ENCODE peak calls at places on chromosomes 11 and 22, in eight cellular contexts. W is PC-9, J is astrocyte, C is GM23338, L is K562, Z is mammary epithelial cell, T is PC-3, A is endothelial cell of umbilical vein. O is an unnamed sample.

GRCh38 chr22:45807156-45807915 is 135.7 kb downstream of the ATXN10 start:
- DNase-seq in C (no peak), T (peak; percentile 55), J (peak; percentile 29), W (no peak), Z (no peak), L (no peak), A (no peak), O (peak; percentile 43)

GRCh38 chr11:96306600-96306932 is 36.4 kb downstream of the MAML2 start:
- DNase-seq in A (no peak), Z (no peak), J (no peak), L (no peak), C (no peak), T (no peak), W (no peak), O (no peak)

GRCh38 chr11:17563961-17564686 is 17.1 kb downstream of the OTOG start:
- DNase-seq in J (no peak), A (no peak), T (no peak), C (no peak), Z (no peak), W (no peak), L (no peak), O (no peak)

GRCh38 chr22:16965083-16965482 is 42.9 kb downstream of the GAB4 start:
- DNase-seq in L (no peak), C (no peak), Z (no peak), T (no peak), A (no peak), W (no peak), J (no peak), O (no peak)

GRCh38 chr11:10878408-10879214 is 20.8 kb upstream of the ZBED5 start:
- DNase-seq in A (peak; percentile 69), C (peak; percentile 91), T (peak; percentile 79), Z (peak; percentile 52), L (peak; percentile 26), W (no peak), J (peak; percentile 37), O (peak; percentile 58)

GRCh38 chr22:29668681-29669080 is 51.1 kb upstream of the CABP7 start:
- DNase-seq in W (no peak), Z (no peak), J (no peak), C (no peak), L (no peak), T (no peak), A (no peak), O (no peak)

GRCh38 chr11:95231881-95232605 is 1.0 kb upstream of the SESN3 start:
- DNase-seq in Z (peak; percentile 57), A (peak; percentile 49), W (peak; percentile 1), L (no peak), T (no peak), C (peak; percentile 85), J (peak; percentile 63), O (peak; percentile 48)

GRCh38 chr11:1768141-1768469 is 4.4 kb upstream of the CTSD start:
- DNase-seq in L (no peak), A (no peak), C (no peak), W (no peak), Z (no peak), J (no peak), T (no peak), O (no peak)

GRCh38 chr22:50192825-50193204 is 7.1 kb downstream of the TRABD start:
- DNase-seq in J (no peak), Z (no peak), W (no peak), T (no peak), C (no peak), L (no peak), A (no peak), O (no peak)

GRCh38 chr11:65718964-65719492 is 1.6 kb downstream of the RNASEH2C start:
- DNase-seq in L (peak; percentile 24), J (no peak), W (no peak), T (no peak), C (no peak), Z (peak; percentile 12), A (no peak), O (peak; percentile 20)

GRCh38 chr11:65719887-65720236 is 736 bp downstream of the RNASEH2C start:
- DNase-seq in C (no peak), T (peak; percentile 55), W (no peak), J (peak; percentile 45), L (no peak), A (peak; percentile 46), Z (peak; percentile 48), O (peak; percentile 55)

GRCh38 chr11:65716774-65717405 is 3.7 kb downstream of the RNASEH2C start:
- DNase-seq in T (no peak), W (no peak), L (no peak), C (no peak), A (no peak), Z (no peak), J (no peak), O (no peak)

GRCh38 chr11:65717906-65718305 is 2.7 kb downstream of the RNASEH2C start:
- DNase-seq in L (no peak), C (no peak), W (no peak), Z (no peak), T (no peak), A (no peak), J (no peak), O (no peak)

GRCh38 chr11:65718531-65718930 is 2.1 kb downstream of the RNASEH2C start:
- DNase-seq in J (no peak), L (no peak), C (no peak), T (no peak), Z (no peak), W (no peak), A (no peak), O (no peak)
- H3K4me3 ChIP-seq in J (no peak overlapping the region), L (no peak overlapping the region), C (no peak overlapping the region), T (peak overlapping the region; percentile 74), Z (no peak overlapping the region), W (no peak overlapping the region), A (no peak overlapping the region), O (no peak overlapping the region)

GRCh38 chr11:86523738-86524602 is 148.4 kb downstream of the ME3 start:
- DNase-seq in Z (peak; percentile 87), L (peak; percentile 67), J (peak; percentile 98), C (no peak), W (peak; percentile 62), T (peak; percentile 95), A (peak; percentile 99), O (peak; percentile 98)
- H3K4me2 ChIP-seq in Z (peak overlapping the region; percentile 55), L (no peak overlapping the region), J (peak overlapping the region; percentile 78), C (no peak overlapping the region), W (peak overlapping the region; percentile 82), T (peak overlapping the region; percentile 81), A (peak overlapping the region; percentile 62), O (peak overlapping the region; percentile 51)

DNA sequence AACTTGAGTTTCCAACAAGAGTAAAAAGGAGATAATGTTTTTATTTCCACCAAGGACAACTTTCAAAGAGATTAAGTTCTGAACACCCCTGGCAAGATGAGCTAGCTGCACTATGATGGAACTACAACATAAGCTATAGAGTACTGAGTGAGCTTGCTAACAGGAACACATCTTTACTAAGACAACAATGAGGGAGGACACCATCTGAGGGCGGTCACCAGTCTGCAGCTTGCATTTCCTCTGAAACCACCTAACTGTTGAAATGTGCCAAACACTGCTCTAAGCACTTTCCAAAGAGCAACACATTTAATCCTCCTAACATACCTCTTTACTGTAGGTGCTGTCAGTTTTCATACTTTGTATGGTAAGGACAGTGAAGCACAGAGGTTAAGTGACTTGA is 68.4 kb downstream of the TCF20 start:
- DNase-seq in C (no peak), Z (no peak), W (no peak), A (no peak), L (no peak), T (no peak), J (no peak), O (no peak)
- H3K79me2 ChIP-seq in C (peaks cover 98% of the 10 kb centered on the region), Z (peaks cover 96% of the 10 kb centered on the region), W (peaks cover 96% of the 10 kb centered on the region), A (peaks cover 38% of the 10 kb centered on the region), L (peaks cover 61% of the 10 kb centered on the region), T (peaks cover 82% of the 10 kb centered on the region), J (peaks cover 51% of the 10 kb centered on the region), O (peaks cover 8% of the 10 kb centered on the region)

GRCh38 chr11:114200785-114201184 is 95.4 kb upstream of the NNMT start:
- DNase-seq in T (no peak), C (no peak), W (no peak), L (no peak), A (no peak), J (no peak), Z (no peak), O (no peak)

GRCh38 chr11:114200351-114200750 is 95.8 kb upstream of the NNMT start:
- DNase-seq in Z (no peak), T (no peak), L (no peak), C (no peak), W (no peak), A (no peak), J (no peak), O (no peak)

GRCh38 chr11:114196994-114197702 is 99.1 kb upstream of the NNMT start:
- DNase-seq in A (no peak), T (no peak), Z (no peak), W (no peak), C (no peak), L (no peak), J (no peak), O (no peak)

GRCh38 chr11:114197799-114198500 is 98.2 kb upstream of the NNMT start:
- DNase-seq in W (no peak), C (no peak), A (peak; percentile 96), J (peak; percentile 75), L (no peak), Z (peak; percentile 14), T (peak; percentile 60), O (peak; percentile 100)

DNA sequence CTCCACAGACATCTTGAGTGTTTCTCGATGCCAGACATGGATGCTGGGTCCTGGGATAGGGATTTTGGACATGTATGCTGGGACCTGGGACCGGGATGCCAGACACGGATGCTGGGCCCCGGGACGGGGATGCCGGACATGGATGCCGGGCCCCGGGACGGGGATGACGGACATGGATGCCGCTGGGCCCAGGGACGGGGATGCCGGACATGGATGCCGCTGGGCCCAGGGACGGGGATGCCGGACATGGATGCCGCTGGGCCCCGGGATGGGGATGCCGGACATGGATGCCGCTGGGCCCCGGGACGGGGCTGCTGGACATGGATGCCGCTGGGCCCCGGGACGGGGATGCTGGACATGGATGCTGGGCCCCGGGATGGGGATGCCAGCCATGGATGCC is 97.1 kb upstream of the NNMT start:
- DNase-seq in L (no peak), J (no peak), Z (no peak), C (no peak), W (no peak), A (no peak), T (no peak), O (no peak)
- H3K4me3 ChIP-seq in L (no peak overlapping the region), J (no peak overlapping the region), Z (no peak overlapping the region), C (no peak overlapping the region), W (no peak overlapping the region), A (no peak overlapping the region), T (no peak overlapping the region), O (no peak overlapping the region)

GRCh38 chr11:125945797-125946520 is at the start of gene VSIG10L2:
- DNase-seq in J (no peak), L (no peak), Z (no peak), W (no peak), A (no peak), C (no peak), T (peak; percentile 31), O (no peak)
- H3K4me2 ChIP-seq in J (no peak within 1 kb of the TSS), L (no peak within 1 kb of the TSS), Z (no peak within 1 kb of the TSS), W (no peak within 1 kb of the TSS), A (no peak within 1 kb of the TSS), C (no peak within 1 kb of the TSS), T (no peak within 1 kb of the TSS), O (no peak within 1 kb of the TSS)

DNA sequence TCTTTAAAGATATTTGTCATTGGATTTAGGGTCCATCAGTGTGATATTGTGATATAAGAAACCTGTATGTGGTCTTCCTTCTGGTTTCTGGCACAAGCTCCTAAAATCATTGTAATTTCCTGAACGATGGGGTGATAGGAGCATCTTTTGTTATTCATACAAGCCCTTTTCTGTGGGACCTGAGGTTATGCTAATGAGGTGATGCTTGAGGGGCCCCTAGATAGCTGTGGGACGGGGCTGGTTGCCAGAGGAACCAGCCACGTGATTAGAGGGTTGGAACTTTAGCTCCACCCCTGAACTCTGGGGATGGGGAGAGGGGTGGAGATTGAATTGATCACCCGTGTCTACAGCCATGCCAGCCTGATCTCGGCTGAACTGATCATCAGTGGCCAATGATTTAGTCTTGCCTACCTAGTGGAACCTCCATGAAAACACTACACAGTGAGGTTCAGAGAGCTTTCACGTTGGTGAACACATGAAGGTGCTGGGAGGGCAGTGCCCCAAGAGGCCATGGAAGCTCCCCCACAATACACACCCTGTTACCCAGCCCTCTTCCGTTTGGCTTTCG is 62.8 kb downstream of the BCR start:
- DNase-seq in L (peak; percentile 64), A (no peak), T (no peak), C (peak; percentile 96), Z (no peak), W (no peak), J (no peak), O (no peak)
- H3K79me2 ChIP-seq in L (peaks cover 88% of the 10 kb centered on the region), A (peaks cover 95% of the 10 kb centered on the region), T (peaks cover 78% of the 10 kb centered on the region), C (peaks cover 77% of the 10 kb centered on the region), Z (peaks cover 96% of the 10 kb centered on the region), W (peaks cover 83% of the 10 kb centered on the region), J (peaks cover 67% of the 10 kb centered on the region), O (peaks cover 4% of the 10 kb centered on the region)